ENCODE peak calls at places on chromosomes 1 and 21, in six cellular contexts. X is neural progenitor cell, B is esophagus muscularis mucosa, Q is suprapubic skin, D is mucosa of descending colon, M is cardiac muscle cell. Y is an unnamed sample.

GRCh38 chr1:197692965-197693364 is 82.3 kb downstream of the DENND1B start:
- DNase-seq in D (no peak), X (no peak), B (no peak), M (no peak), Q (no peak), Y (no peak)

GRCh38 chr1:105485207-105485606 is 1571.3 kb upstream of the PRMT6 start:
- DNase-seq in D (no peak), Q (no peak), B (no peak), X (no peak), M (no peak), Y (no peak)

GRCh38 chr1:183871142-183871541 is 66.2 kb downstream of the RGL1 start:
- DNase-seq in B (no peak), Q (no peak), X (peak), D (no peak), M (no peak), Y (peak)

GRCh38 chr1:26297791-26298124 is 8.7 kb downstream of the UBXN11 start:
- DNase-seq in M (no peak), Q (no peak), D (no peak), X (no peak), B (no peak), Y (no peak)

GRCh38 chr1:162019006-162019405 is 4.7 kb downstream of the OLFML2B start:
- DNase-seq in Q (no peak), D (no peak), M (no peak), B (no peak), X (no peak), Y (peak)

GRCh38 chr1:106181866-106182265 is 874.6 kb upstream of the PRMT6 start:
- DNase-seq in X (no peak), Q (no peak), B (no peak), D (no peak), M (no peak), Y (no peak)

GRCh38 chr21:42169758-42170157 is 49.2 kb upstream of the ABCG1 start:
- DNase-seq in X (no peak), D (no peak), B (no peak), M (no peak), Q (no peak), Y (no peak)

GRCh38 chr1:178093958-178094751 is at the start of gene RASAL2:
- DNase-seq in D (peak), B (peak), M (peak), X (peak), Q (peak), Y (no peak)

GRCh38 chr1:10007161-10007560 is 10.1 kb downstream of the RBP7 start:
- DNase-seq in B (no peak), D (no peak), M (no peak), Q (no peak), X (no peak), Y (no peak)

GRCh38 chr1:87883906-87884305 is 555.2 kb downstream of the LMO4 start:
- DNase-seq in D (no peak), X (no peak), M (no peak), B (no peak), Q (no peak), Y (no peak)

GRCh38 chr1:203797948-203798347 is 2.5 kb downstream of the ZBED6 start:
- DNase-seq in Q (no peak), X (no peak), D (peak), B (no peak), M (no peak), Y (no peak)

GRCh38 chr21:35703704-35704103 is 356.6 kb downstream of the SETD4 start:
- DNase-seq in D (no peak), Q (no peak), B (no peak), X (no peak), M (no peak), Y (no peak)

GRCh38 chr1:234996245-234996757 is 132.3 kb downstream of the TOMM20 start:
- DNase-seq in D (no peak), X (no peak), M (no peak), B (no peak), Q (no peak), Y (no peak)

GRCh38 chr1:167579986-167580385 is 26.4 kb upstream of the CREG1 start:
- DNase-seq in Q (no peak), M (no peak), D (no peak), X (no peak), B (no peak), Y (no peak)

GRCh38 chr1:24717867-24718650 is 27.2 kb upstream of the CLIC4 start:
- DNase-seq in M (no peak), Q (no peak), X (no peak), D (no peak), B (no peak), Y (no peak)

GRCh38 chr1:93715529-93716126 is 34.0 kb upstream of the BCAR3 start:
- DNase-seq in D (no peak), Q (no peak), X (no peak), M (peak), B (no peak), Y (no peak)

GRCh38 chr1:49765034-49765433 is 258.7 kb downstream of the AGBL4 start:
- DNase-seq in Q (no peak), M (no peak), X (no peak), B (no peak), D (no peak), Y (no peak)

GRCh38 chr1:179141592-179142244 is 59.8 kb downstream of the TOR3A start:
- DNase-seq in B (no peak), D (no peak), M (no peak), X (peak), Q (no peak), Y (no peak)

GRCh38 chr1:54500030-54500389 is 48.0 kb upstream of the ACOT11 start:
- DNase-seq in B (no peak), X (no peak), M (no peak), Q (no peak), D (peak), Y (no peak)

GRCh38 chr1:221637641-221638041 is 104.2 kb downstream of the DUSP10 start:
- DNase-seq in Q (no peak), D (no peak), M (peak), B (no peak), X (no peak), Y (no peak)

GRCh38 chr1:82225407-82226197 is 424.9 kb downstream of the ADGRL2 start:
- DNase-seq in B (no peak), D (no peak), M (no peak), Q (no peak), X (no peak), Y (peak)

GRCh38 chr1:12080156-12080555 is 17.1 kb downstream of the TNFRSF8 start:
- DNase-seq in D (no peak), B (no peak), Q (no peak), M (no peak), X (no peak), Y (no peak)

GRCh38 chr1:12080773-12081556 is 17.9 kb downstream of the TNFRSF8 start:
- DNase-seq in Q (no peak), D (no peak), B (no peak), X (no peak), M (no peak), Y (no peak)

GRCh38 chr1:12083766-12084165 is 20.7 kb downstream of the TNFRSF8 start:
- DNase-seq in Q (no peak), M (no peak), B (no peak), D (no peak), X (no peak), Y (no peak)

GRCh38 chr1:12082988-12083387 is 19.9 kb downstream of the TNFRSF8 start:
- DNase-seq in D (no peak), X (no peak), B (no peak), Q (no peak), M (no peak), Y (no peak)

GRCh38 chr1:12081648-12082396 is 18.7 kb downstream of the TNFRSF8 start:
- DNase-seq in D (no peak), M (no peak), B (no peak), X (no peak), Q (no peak), Y (no peak)
- H3K4me3 ChIP-seq in D (no peak), M (no peak), B (no peak), X (no peak), Q (no peak), Y (no peak)

DNA sequence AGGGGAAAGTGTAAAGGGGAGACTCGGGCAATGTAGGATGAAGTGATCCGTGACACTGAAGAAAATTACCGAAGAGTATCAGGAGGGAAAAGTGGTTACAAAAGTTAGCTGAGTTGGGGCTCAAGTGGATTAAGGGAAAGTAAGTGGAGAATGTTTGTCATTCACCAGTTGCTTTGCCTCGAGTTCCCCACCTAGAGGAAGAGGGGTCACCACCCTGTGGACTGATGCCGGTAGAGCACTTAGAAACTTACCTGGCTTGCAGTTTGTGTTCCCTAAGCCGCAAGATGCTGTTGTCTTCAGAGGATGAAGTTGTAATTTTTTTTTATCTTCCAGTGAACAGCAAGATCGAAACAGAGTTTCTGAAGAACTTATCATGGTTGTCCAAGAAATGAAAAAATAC is 1.0 kb downstream of the PER3 start:
- DNase-seq in Q (no peak), D (no peak), B (no peak), M (no peak), X (no peak), Y (no peak)
- H3K4me3 ChIP-seq in Q (peak), D (no peak), B (peak), M (no peak), X (no peak), Y (peak)

DNA sequence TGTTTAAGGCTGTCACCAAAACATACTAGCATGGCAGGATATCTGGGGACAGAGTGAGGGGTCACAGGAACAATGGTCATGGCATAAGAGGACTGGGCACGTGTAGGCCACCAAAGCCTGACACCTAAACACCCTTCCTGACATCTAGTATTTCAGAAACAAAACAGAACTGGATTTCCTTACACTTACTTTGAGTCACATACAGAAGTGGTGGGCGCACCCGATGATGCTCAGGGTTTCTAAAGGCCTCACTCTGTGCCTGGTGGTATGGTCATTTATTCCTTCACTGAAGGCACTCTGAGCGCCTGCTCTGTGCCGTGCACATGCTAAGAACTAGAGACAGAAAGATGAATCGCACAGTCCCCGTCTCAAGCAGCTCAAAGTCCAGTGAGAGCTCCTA is 2.0 kb downstream of the ABCB10 start:
- DNase-seq in Q (no peak), B (no peak), D (no peak), X (no peak), M (no peak), Y (no peak)
- H3K4me3 ChIP-seq in Q (no peak), B (peak), D (no peak), X (no peak), M (no peak), Y (peak)

DNA sequence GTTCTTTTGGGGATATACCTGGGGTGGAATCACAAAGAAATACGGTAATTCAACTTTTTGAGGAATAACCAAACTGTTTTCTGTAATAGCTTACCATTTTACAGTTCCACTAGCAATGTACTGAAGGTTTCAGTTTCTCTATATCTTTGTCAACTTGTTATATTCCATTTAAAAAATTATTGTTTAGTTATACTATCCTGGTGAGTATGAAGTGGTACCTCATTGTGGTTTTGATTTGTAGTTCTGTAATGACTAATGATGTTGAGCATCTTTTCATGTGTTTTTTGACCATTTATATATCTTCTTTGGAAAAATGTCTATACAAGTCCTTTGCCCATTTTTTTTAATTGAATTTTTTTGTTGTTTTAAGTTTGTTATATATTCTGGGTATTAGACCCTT is 39.4 kb downstream of the MAST2 start:
- DNase-seq in M (no peak), Q (no peak), X (no peak), D (no peak), B (no peak), Y (no peak)
- H3K4me3 ChIP-seq in M (no peak), Q (no peak), X (no peak), D (no peak), B (no peak), Y (no peak)

DNA sequence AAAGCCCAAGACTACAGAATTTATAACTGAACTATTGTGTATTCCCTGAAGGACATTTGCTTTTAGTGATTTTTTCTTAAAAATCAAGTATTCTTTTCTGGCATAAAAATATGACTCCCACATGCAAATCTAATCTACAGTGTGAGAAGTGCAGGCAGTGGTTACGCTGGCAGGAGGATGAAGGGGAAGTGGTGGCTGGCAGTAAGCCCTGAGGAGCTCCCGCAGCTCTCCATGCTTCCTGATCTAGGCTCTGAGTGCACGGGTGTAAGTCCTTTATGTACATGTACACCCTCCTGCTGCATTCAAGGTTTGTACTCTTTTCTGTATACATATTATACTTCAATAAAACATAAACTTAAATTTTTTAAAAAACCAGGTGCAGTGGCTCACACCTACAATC is 67.5 kb upstream of the PRDX6 start:
- DNase-seq in B (no peak), Q (no peak), X (no peak), D (no peak), M (no peak), Y (no peak)
- H3K4me3 ChIP-seq in B (no peak), Q (no peak), X (no peak), D (no peak), M (no peak), Y (no peak)

GRCh38 chr1:85584923-85585322 is 4.4 kb downstream of the CCN1 start:
- DNase-seq in B (no peak), X (no peak), D (no peak), Q (no peak), M (no peak), Y (no peak)
- H3K4me3 ChIP-seq in B (no peak), X (no peak), D (no peak), Q (no peak), M (no peak), Y (no peak)

DNA sequence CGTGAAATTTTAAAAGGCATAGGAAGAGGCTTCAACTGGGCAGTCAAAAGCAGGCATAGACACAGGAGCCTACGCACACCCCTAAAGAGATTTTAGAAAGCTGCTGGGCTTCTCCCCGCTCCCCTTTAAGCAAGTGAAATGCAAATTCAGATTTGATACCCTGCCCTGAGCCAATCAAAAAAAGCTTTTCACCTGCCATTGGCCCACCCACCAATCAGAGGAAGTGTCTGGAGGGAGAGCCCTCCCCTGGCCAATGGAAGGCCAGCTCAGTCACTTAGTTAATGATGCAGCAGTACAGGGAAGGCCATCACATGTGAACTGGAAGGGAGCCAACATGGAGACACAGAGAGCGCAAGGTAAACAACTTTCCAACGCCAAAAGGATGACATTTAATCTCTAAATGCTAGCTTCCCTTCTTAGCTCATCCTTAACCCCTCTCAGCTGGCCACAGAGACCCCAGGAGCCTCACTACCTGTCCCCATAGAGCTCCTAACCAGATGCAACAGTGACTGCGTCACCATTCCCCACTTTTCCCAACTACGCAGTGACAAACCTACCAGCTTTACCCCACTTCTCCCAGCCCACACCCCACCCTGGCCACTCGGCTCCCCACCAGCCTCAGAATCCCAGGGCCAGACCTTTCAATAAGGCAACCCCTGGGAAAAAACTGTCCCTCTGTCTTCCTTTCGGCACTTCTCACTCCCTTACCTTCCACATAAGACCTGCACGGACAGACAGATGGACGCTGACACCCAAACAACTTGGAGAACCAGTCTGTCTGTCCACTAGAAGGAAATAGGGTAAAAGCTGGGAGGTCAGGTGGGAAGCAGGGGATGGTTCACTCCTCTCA is 71.0 kb downstream of the CD46 start:
- DNase-seq in B (peak), Q (peak), M (peak), D (peak), X (peak), Y (peak)
- H3K4me3 ChIP-seq in B (peak), Q (peak), M (no peak), D (peak), X (no peak), Y (peak)